ENCODE peak calls at places on chromosome 19, in five cellular contexts. Q is GM12878, W is A549, I is K562, B is SK-N-SH. C is an unnamed sample.

GRCh38 chr19:47374876-47375693 is 26.0 kb downstream of the DHX34 start:
- DNase-seq in Q (no peak), W (no peak), I (no peak), B (no peak), C (no peak)

GRCh38 chr19:33687761-33688656 is 66.3 kb downstream of the CHST8 start:
- DNase-seq in Q (no peak), W (no peak), I (no peak), B (peak), C (no peak)

GRCh38 chr19:30923096-30923495 is 426.1 kb downstream of the TSHZ3 start:
- DNase-seq in Q (no peak), W (no peak), I (no peak), B (no peak), C (no peak)

GRCh38 chr19:10001899-10002298 is 8.4 kb downstream of the COL5A3 start:
- DNase-seq in Q (no peak), W (peak), I (peak), B (no peak), C (no peak)

GRCh38 chr19:10533656-10534386 is 9.9 kb upstream of the ATG4D start:
- DNase-seq in Q (no peak), W (peak), I (no peak), B (no peak), C (peak)

GRCh38 chr19:50326101-50326664 is 3.0 kb downstream of the KCNC3 start:
- DNase-seq in Q (no peak), W (no peak), I (no peak), B (no peak), C (no peak)

GRCh38 chr19:16372065-16372915 is 47.7 kb downstream of the KLF2 start:
- DNase-seq in Q (no peak), W (no peak), I (no peak), B (no peak), C (no peak)

GRCh38 chr19:44925114-44925891 is 10.9 kb downstream of the APOC1 start:
- DNase-seq in Q (no peak), W (no peak), I (no peak), B (no peak), C (peak)

GRCh38 chr19:46863818-46864629 is 3.2 kb downstream of the ARHGAP35 start:
- DNase-seq in Q (no peak), W (no peak), I (peak), B (peak), C (peak)

GRCh38 chr19:29673451-29674371 is 8.4 kb downstream of the PLEKHF1 start:
- DNase-seq in Q (no peak), W (no peak), I (no peak), B (no peak), C (no peak)

GRCh38 chr19:29672319-29672932 is 7.2 kb downstream of the PLEKHF1 start:
- DNase-seq in Q (no peak), W (no peak), I (no peak), B (no peak), C (no peak)

GRCh38 chr19:29672933-29673336 is 7.7 kb downstream of the PLEKHF1 start:
- DNase-seq in Q (peak), W (no peak), I (no peak), B (no peak), C (no peak)

GRCh38 chr19:29670255-29670654 is 5.0 kb downstream of the PLEKHF1 start:
- DNase-seq in Q (no peak), W (no peak), I (no peak), B (no peak), C (no peak)

DNA sequence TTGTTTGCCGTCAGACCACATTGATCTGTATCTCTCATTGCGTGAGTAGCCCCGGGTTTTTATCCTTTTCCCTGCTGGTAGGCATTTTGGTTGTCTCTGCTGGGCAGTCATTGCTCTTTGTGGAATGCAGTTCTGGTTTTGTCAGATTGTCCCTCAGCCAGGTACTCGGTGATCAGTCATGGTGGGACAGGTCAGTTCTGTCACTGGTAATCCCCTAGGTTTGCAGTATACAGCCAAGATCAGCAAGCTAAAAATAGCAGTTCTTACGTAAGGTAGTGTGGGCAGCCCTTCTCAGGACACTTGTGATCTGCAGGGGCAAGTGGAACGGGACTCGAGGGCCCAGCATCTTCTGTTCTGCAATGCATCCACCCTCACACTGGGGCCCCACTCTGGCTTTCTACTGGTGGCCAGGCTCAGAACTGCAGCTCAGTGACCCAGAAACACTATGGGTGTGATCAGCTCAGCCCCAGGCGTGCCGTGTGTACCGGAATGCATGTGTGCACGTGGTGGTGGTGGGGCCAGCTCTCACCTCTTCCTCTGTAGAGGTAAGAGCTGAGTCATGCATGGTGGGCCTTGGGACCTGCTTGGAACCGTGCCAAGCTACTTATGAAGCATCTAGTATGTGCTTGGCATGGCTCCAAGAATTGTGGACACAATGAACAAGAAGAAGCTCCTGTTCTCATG is 6.3 kb downstream of the PLEKHF1 start:
- DNase-seq in Q (peak), W (peak), I (peak), B (no peak), C (no peak)
- TF ChIP-seq RCOR1 in Q (no peak), W (no peak), I (no peak), B (no peak), C (no peak)

DNA sequence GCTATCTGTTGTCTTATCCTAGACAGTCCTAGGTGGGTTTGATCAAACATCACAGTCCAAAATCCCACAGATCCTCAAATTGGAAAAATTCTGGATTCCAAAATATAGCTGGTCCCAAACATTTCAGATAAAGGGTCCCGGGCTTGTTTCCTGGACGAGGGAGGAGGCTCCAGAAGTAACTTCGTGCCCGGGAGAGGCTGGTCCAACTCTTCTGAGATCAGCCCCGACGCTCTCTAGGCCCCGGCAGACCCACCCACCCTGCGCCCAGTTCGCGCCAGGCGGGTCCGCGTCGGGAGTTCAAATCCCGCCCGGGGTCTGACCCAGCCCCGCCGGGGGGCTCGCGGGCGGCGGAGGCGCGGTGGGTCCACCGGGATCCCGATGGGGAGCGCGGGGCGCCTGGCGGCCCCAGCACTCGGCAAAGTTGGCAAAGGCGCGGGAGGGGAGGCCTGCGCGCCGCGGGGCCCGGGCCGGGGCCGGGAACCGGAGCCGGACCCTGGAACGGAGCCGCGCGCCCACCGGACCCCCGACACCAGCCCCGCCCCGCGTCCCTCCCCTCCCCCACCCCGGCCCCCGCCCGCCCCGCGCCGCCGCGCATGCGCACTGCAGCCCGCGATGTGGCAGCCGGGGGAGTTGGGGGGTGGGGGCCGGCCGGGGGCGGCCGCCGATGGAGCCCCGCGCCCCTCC is 513 bp downstream of the MIER2 start:
- DNase-seq in Q (no peak), W (no peak), I (peak), B (peak), C (no peak)
- TF ChIP-seq RCOR1 in Q (no peak), W (no peak), I (no peak), B (no peak), C (no peak)

GRCh38 chr19:56114051-56114694 is 6.9 kb downstream of the ZNF787 start:
- DNase-seq in Q (no peak), W (no peak), I (no peak), B (no peak), C (no peak)

GRCh38 chr19:56113071-56113632 is 7.9 kb downstream of the ZNF787 start:
- DNase-seq in Q (no peak), W (no peak), I (no peak), B (no peak), C (no peak)

GRCh38 chr19:56110515-56111448 is 10.3 kb downstream of the ZNF787 start:
- DNase-seq in Q (no peak), W (no peak), I (no peak), B (peak), C (peak)

GRCh38 chr19:56111601-56112312 is 9.3 kb downstream of the ZNF787 start:
- DNase-seq in Q (no peak), W (no peak), I (no peak), B (peak), C (no peak)

GRCh38 chr19:56112313-56112709 is 8.8 kb downstream of the ZNF787 start:
- DNase-seq in Q (no peak), W (no peak), I (no peak), B (peak), C (no peak)
- TF ChIP-seq RCOR1 in Q (no peak), W (no peak), I (no peak), B (no peak), C (no peak)

GRCh38 chr19:5454743-5455142 is 474 bp upstream of the ZNRF4 start:
- DNase-seq in Q (no peak), W (no peak), I (no peak), B (no peak), C (no peak)
- TF ChIP-seq RCOR1 in Q (no peak), W (no peak), I (no peak), B (no peak), C (no peak)

GRCh38 chr19:51948979-51949378 is 21.7 kb downstream of the ZNF613 start:
- DNase-seq in Q (no peak), W (no peak), I (no peak), B (peak), C (peak)
- TF ChIP-seq RCOR1 in Q (no peak), W (no peak), I (no peak), B (no peak), C (no peak)

GRCh38 chr19:897442-898039 is 4.3 kb downstream of the RNU6-9 start:
- DNase-seq in Q (no peak), W (no peak), I (no peak), B (peak), C (no peak)

GRCh38 chr19:899363-900301 is 6.3 kb downstream of the RNU6-9 start:
- DNase-seq in Q (no peak), W (no peak), I (no peak), B (no peak), C (no peak)

GRCh38 chr19:896434-896833 is 3.1 kb downstream of the RNU6-9 start:
- DNase-seq in Q (no peak), W (no peak), I (no peak), B (no peak), C (no peak)

GRCh38 chr19:898663-899062 is 5.4 kb downstream of the RNU6-9 start:
- DNase-seq in Q (no peak), W (no peak), I (peak), B (peak), C (no peak)

GRCh38 chr19:896999-897398 is 3.7 kb downstream of the RNU6-9 start:
- DNase-seq in Q (no peak), W (no peak), I (no peak), B (no peak), C (no peak)
- TF ChIP-seq RCOR1 in Q (no peak), W (no peak), I (no peak), B (no peak), C (no peak)

GRCh38 chr19:3441089-3441985 is 39.0 kb downstream of the SMIM24 start:
- DNase-seq in Q (no peak), W (no peak), I (no peak), B (no peak), C (no peak)

GRCh38 chr19:3443840-3444694 is 36.3 kb downstream of the SMIM24 start:
- DNase-seq in Q (no peak), W (no peak), I (no peak), B (peak), C (peak)

GRCh38 chr19:3442487-3443071 is 37.7 kb downstream of the SMIM24 start:
- DNase-seq in Q (no peak), W (no peak), I (no peak), B (no peak), C (no peak)

GRCh38 chr19:3441986-3442329 is 38.4 kb downstream of the SMIM24 start:
- DNase-seq in Q (no peak), W (no peak), I (no peak), B (peak), C (no peak)

DNA sequence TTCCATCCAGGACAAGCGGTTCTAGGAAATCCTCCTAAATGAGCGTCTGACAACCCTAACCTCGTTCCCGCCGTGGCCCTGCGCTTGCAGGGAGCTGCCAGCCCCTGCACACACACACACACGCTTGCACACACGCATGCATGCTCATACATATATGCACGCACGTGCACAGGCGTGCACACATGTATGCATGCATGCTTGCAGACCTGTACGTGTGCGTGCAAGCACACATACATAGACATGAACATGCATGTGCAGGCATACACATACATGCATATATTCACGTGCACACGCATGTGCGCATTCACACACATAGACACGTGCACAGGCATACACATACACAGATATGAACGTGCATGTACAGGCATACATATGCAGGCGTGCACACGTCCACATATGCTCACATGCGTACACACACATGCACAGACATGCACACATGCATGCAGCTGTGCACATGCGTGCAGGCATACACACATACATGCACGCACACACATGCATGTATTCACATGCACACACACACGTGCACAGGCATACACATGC is 35.6 kb downstream of the SMIM24 start:
- DNase-seq in Q (no peak), W (no peak), I (no peak), B (no peak), C (no peak)
- TF ChIP-seq RCOR1 in Q (no peak), W (no peak), I (no peak), B (no peak), C (no peak)

GRCh38 chr19:19324059-19324755 is 3.6 kb downstream of the MAU2 start:
- DNase-seq in Q (no peak), W (no peak), I (no peak), B (no peak), C (no peak)
- TF ChIP-seq RCOR1 in Q (no peak), W (no peak), I (no peak), B (no peak), C (no peak)

GRCh38 chr19:32539240-32539916 is 41.6 kb upstream of the PDCD5 start:
- DNase-seq in Q (no peak), W (no peak), I (no peak), B (no peak), C (no peak)

GRCh38 chr19:32537626-32538025 is 43.4 kb upstream of the PDCD5 start:
- DNase-seq in Q (no peak), W (no peak), I (no peak), B (no peak), C (no peak)

GRCh38 chr19:32543107-32543900 is 37.7 kb upstream of the PDCD5 start:
- DNase-seq in Q (no peak), W (peak), I (no peak), B (no peak), C (peak)

GRCh38 chr19:32542477-32543106 is 38.4 kb upstream of the PDCD5 start:
- DNase-seq in Q (no peak), W (no peak), I (peak), B (no peak), C (no peak)
- TF ChIP-seq RCOR1 in Q (no peak), W (no peak), I (no peak), B (no peak), C (no peak)